ENCODE peak calls at places on chromosomes 5 and 9, in four cellular contexts. G is tibial nerve, V is heart left ventricle, K is uterus. I is an unnamed sample.

GRCh38 chr9:99513441-99514112 is 291.5 kb downstream of the SEC61B start:
- DNase-seq in V (no peak), G (no peak), K (no peak), I (no peak)

GRCh38 chr5:158513490-158514301 is 586.0 kb downstream of the EBF1 start:
- DNase-seq in G (no peak), K (no peak), V (no peak), I (no peak)

GRCh38 chr9:92655896-92656536 is 13.9 kb downstream of the IPPK start:
- DNase-seq in G (no peak), K (no peak), V (no peak), I (no peak)

GRCh38 chr5:124576848-124577409 is 169.5 kb downstream of the ZNF608 start:
- DNase-seq in K (no peak), G (no peak), V (no peak), I (no peak)

GRCh38 chr9:5800969-5801738 is 31.8 kb downstream of the ERMP1 start:
- DNase-seq in V (no peak), K (no peak), G (no peak), I (no peak)

GRCh38 chr9:116074658-116075057 is 78.9 kb upstream of the PAPPA start:
- DNase-seq in V (no peak), G (no peak), K (no peak), I (peak)

GRCh38 chr5:137847699-137848098 is 20.0 kb upstream of the MYOT start:
- DNase-seq in K (no peak), V (no peak), G (no peak), I (no peak)

GRCh38 chr9:114099523-114100270 is 605 bp upstream of the KIF12 start:
- DNase-seq in G (no peak), K (no peak), V (no peak), I (no peak)

GRCh38 chr9:270657-271237 is 56.1 kb downstream of the DOCK8 start:
- DNase-seq in K (no peak), V (no peak), G (no peak), I (no peak)

GRCh38 chr9:81759680-81760215 is 70.4 kb upstream of the TLE1 start:
- DNase-seq in K (no peak), G (no peak), V (no peak), I (peak)

DNA sequence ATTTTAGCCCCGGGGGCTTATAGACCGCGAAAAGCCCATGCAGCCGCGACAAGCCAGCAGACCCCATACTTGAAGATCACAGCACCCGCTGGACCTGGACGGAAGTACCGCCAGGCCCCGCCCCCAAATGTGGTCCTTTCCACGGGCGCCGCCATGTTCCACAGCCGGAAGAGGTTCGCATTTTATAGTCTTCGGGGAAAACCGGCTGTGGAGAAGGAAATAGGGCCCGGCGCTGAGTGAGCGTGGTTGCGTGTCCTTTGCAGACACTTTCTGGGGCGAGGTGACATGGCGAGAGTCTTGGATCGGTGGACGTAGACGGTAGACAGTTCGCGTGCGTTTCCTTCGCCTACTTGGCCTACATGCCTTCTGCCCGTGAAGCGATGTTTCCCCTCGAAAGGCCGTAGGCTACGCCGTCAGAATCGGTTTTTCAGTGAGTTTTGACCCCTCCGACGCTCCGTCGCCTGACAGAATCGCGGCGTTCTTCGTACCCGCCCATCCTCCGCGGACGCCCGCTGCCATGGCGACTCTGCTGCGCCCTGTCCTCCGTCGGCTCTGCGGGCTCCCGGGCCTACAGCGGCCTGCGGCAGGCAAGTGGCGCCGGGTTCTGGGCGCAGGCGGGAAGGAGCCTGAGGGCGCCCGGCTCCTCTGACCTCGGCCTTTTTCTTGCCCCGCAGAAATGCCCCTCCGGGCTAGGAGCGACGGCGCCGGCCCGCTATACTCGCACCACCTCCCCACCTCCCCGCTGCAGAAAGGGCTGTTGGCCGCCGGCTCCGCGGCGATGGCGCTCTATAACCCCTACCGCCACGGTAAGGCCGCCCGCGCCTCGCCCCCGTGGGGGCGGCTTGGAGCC is at the start of the genes COQ4 and TRUB2:
- DNase-seq in G (peak), V (peak), K (peak), I (peak)
- TF ChIP-seq POLR2A in G (peak), V (peak), K (no peak), I (peak)

DNA sequence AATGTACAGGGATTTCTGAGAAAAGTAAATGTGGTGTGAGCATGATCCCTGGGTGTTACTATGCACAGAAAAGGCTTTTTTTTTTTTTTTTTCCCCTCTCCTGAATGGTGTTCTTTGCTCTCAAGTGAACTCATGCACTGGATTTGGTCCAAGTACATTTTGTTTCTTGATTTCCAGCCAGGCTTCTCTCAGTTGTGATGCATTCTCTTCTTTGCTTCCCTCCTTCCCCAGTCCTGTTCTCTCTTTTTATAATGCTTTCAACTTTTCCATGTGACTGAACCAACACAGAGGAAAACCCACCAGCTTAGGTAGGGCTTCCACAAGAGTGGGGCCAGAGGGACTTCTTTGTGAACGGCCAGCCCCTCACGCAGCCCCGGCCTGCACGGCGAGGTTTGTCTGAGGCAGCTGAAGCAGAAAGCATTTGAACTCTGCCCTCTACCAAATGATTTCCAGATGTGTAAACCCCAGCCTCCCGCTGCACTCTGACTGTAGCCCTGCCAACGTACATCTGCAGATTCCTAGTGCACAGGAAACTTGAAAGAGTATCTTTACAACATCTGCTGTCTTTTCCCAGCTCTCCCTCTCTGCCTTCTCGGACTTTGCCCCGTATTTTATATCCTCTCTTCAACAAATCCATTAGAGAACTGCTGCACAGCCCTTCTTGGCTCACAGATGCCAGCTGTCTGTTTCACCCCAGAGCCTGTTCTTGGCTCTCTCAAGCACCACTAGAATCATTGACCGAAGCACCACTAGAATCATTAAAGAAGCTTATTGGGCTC is 71.8 kb upstream of the CD180 start:
- DNase-seq in K (peak), V (peak), G (peak), I (peak)
- TF ChIP-seq POLR2A in K (no peak), V (no peak), G (no peak), I (no peak)

GRCh38 chr5:177505075-177505474 is 4.6 kb downstream of the DOK3 start:
- DNase-seq in K (no peak), V (no peak), G (no peak), I (no peak)
- TF ChIP-seq POLR2A in K (no peak), V (no peak), G (no peak), I (no peak)

GRCh38 chr9:105693435-105694275 is 686 bp upstream of the TMEM38B start:
- DNase-seq in V (no peak), K (no peak), G (no peak), I (no peak)

GRCh38 chr9:105694320-105694847 is at the start of gene TMEM38B:
- DNase-seq in G (peak), V (peak), K (peak), I (peak)

GRCh38 chr9:105697871-105698270 is 3.5 kb downstream of the TMEM38B start:
- DNase-seq in G (no peak), K (no peak), V (no peak), I (no peak)

GRCh38 chr9:105696219-105696793 is 2.0 kb downstream of the TMEM38B start:
- DNase-seq in K (no peak), G (no peak), V (no peak), I (no peak)

DNA sequence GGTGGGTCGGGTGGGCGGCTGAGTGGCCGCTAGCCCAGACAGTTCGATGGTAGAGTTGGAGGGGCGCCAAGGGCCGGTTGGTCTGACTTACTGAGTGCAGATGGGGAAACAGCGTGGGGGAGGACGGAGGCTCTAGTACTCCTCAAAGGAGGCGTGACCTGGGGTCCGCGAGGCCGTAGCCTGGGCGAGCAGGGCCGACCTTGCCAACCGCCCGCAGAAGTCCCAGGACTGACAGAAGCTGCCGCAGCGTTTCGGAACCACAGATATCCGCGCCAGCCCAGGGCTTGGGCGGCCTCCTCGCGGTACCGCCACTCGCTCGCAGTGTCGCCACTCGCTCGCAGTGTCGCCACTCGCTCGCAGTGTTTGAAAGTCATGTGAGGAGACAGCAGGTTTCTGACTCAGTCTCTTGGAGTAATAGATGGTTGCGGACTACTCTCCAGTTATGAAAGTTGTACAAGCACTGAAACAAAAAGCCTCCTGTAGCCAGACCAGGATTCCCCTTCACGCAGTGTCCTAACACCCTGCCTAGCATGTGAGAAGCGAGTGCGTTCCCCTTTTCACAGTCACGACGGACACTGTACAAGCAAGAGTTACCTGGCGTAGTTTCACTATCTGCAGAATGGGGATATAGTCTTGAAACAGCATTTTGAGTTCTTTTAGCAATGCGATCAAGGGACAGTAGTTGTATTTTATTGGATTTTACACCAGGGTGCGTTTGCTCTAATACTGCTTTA is 674 bp downstream of the TMEM38B start:
- DNase-seq in G (peak), K (peak), V (peak), I (peak)
- TF ChIP-seq POLR2A in G (no peak), K (no peak), V (no peak), I (no peak)

DNA sequence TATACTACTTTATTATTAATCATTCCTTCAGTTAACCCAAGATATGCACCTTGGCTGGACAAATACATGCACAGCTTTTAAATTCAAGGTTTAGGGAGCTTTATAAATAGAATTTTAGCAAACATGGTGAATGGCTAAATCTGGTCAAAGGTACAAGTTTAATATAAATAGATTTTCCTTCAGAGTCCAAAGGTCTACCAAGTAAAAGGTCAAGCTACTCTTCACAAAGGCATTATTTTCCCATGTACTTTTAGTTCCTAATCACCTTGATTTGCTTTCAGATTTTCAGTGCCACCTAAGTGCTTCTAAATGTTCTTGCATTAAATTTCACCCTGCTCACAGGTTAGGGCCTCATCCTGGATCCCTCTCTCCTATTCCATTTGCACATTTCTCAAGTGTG is 459.5 kb upstream of the ITGA1 start:
- DNase-seq in G (no peak), V (no peak), K (no peak), I (no peak)
- TF ChIP-seq POLR2A in G (no peak), V (no peak), K (no peak), I (no peak)

DNA sequence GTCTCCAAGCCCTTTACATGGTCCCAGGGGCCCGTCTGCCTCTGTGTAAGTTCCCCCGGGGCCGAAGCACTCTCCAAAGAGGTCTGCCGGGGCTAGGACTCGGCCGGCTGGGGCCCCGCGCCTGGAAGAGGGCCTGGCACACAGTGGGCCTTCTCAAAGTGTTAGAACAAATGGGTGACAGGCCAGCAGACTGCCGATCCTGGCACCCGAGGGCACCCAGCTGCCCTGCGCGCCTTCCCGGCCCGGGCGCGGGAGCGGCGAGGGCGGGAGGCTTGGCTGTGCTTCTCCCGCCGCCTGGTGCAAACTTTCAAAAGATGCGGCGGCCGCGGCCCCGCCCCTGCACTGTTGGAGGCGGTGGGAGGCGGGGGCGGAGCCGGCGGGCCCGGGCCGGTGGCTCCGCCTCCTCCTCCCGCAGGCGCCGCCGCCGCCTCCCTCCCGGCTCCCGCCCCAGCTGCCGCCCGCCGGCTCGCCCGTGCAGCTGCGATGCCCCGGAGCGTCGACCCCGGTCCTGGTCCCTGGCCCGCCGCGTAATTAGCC is at the start of gene NEURL1B:
- DNase-seq in K (peak), G (peak), V (peak), I (peak)
- TF ChIP-seq POLR2A in K (peak), G (peak), V (peak), I (peak)

GRCh38 chr9:104968025-104968982 is 40.3 kb upstream of the ABCA1 start:
- DNase-seq in G (peak), K (peak), V (peak), I (peak)
- TF ChIP-seq POLR2A in G (peak), K (no peak), V (peak), I (peak)

GRCh38 chr5:134503088-134503936 is 22.2 kb upstream of the JADE2 start:
- DNase-seq in G (peak), V (peak), K (peak), I (peak)
- TF ChIP-seq POLR2A in G (no peak), V (peak), K (peak), I (peak)

GRCh38 chr5:100890514-100891008 is 12.5 kb downstream of the ST8SIA4 start:
- DNase-seq in K (no peak), V (no peak), G (no peak), I (no peak)
- TF ChIP-seq POLR2A in K (no peak), V (no peak), G (no peak), I (no peak)

I was measured in H54.